ENCODE peak calls at places on chromosomes 2 and 18, in ten cellular contexts. S, L, O, N, Q, Y, T, Z, V and I are unnamed samples.

GRCh38 chr2:228377533-228377932 is 196.0 kb upstream of the SPHKAP start:
- DNase-seq in L (no peak), Q (no peak), S (no peak), N (no peak), O (no peak), V (no peak), Y (no peak), T (no peak), Z (no peak), I (no peak)

GRCh38 chr2:167509585-167509984 is 621.3 kb downstream of the XIRP2 start:
- DNase-seq in Z (peak), Q (no peak), N (peak), O (peak), T (no peak), V (peak), Y (peak), S (no peak), L (no peak), I (no peak)

GRCh38 chr2:146189541-146189940 is 1655.3 kb upstream of the ACVR2A start:
- DNase-seq in O (no peak), T (no peak), N (no peak), V (no peak), Z (no peak), S (no peak), Q (no peak), L (no peak), Y (no peak), I (no peak)

GRCh38 chr18:41992066-41992465 is 37.0 kb downstream of the PIK3C3 start:
- DNase-seq in Q (no peak), Z (no peak), V (peak), O (no peak), S (no peak), N (no peak), T (no peak), Y (no peak), L (no peak), I (no peak)

GRCh38 chr2:70981866-70982810 is 3.7 kb downstream of the ANKRD53 start:
- DNase-seq in T (no peak), L (no peak), O (no peak), Y (no peak), S (peak), N (no peak), Q (no peak), V (no peak), Z (no peak), I (no peak)

GRCh38 chr2:149410701-149411484 is 80.5 kb downstream of the LYPD6 start:
- DNase-seq in N (peak), O (peak), Q (no peak), T (no peak), S (no peak), Z (peak), V (no peak), Y (peak), L (no peak), I (no peak)

GRCh38 chr2:16135913-16136310 is 195.6 kb downstream of the MYCN start:
- DNase-seq in Y (no peak), L (no peak), Z (no peak), T (no peak), Q (no peak), S (no peak), O (no peak), V (no peak), N (no peak), I (peak)

GRCh38 chr2:202848813-202849212 is 22.8 kb downstream of the ICA1L start:
- DNase-seq in Q (no peak), L (no peak), O (no peak), V (peak), Z (no peak), S (no peak), T (no peak), Y (peak), N (no peak), I (no peak)

GRCh38 chr2:216781709-216782108 is 78.2 kb downstream of the TNP1 start:
- DNase-seq in Y (no peak), S (no peak), O (no peak), Z (no peak), N (no peak), V (no peak), L (no peak), Q (no peak), T (no peak), I (no peak)

GRCh38 chr2:124652099-124652498 is 627.0 kb downstream of the CNTNAP5 start:
- DNase-seq in N (no peak), L (no peak), Y (no peak), T (no peak), Z (no peak), O (no peak), S (no peak), Q (no peak), V (no peak), I (no peak)

GRCh38 chr2:30764021-30764800 is 43.0 kb downstream of the CAPN13 start:
- DNase-seq in T (no peak), Q (no peak), Z (no peak), V (no peak), L (no peak), N (no peak), S (peak), O (no peak), Y (no peak), I (no peak)

GRCh38 chr18:75915941-75916640 is 488.6 kb upstream of the SMIM21 start:
- DNase-seq in N (peak), L (peak), Q (peak), V (no peak), O (no peak), Z (no peak), T (no peak), Y (no peak), S (no peak), I (no peak)
- H3K4me3 ChIP-seq in N (peak), L (peak), Q (peak), V (no peak), O (no peak), Z (no peak), T (no peak), Y (no peak), S (peak), I (peak)

DNA sequence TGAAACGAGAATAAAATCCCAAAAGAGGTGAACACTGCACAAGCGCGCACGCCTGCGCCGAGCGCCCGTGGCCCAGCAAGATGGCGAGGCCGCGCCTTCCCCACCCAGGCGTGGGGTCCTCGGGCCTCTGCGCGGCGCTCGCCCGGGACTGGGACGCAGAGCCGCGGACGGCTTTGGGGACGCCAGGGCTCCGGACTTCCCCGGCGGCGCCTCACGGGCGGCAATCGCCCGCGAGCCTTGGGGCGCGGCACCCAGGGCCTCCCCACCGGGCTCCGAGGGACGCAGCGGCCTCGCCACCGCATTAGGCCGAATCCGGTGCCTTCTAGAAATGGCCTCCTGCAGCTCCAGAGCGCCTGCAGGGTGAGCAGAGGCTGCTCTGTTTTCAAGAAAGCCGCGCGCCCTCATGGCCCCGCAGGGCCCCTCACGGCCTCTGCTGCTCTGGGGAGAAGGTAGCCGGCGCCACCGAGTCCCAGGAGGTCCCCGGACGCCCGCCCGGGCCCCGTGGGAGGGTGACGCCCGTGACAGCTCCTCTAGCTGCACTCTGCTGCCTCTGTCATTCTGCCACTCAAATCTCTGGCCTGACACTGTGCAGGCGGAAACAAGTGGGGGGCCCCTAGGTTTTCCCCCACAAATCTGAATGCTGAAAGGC is 35.9 kb upstream of the POMC start:
- DNase-seq in T (no peak), Y (no peak), O (no peak), Q (no peak), S (no peak), V (no peak), Z (no peak), L (no peak), N (no peak), I (no peak)
- H3K4me3 ChIP-seq in T (no peak), Y (no peak), O (no peak), Q (peak), S (peak), V (no peak), Z (no peak), L (no peak), N (no peak), I (peak)

GRCh38 chr2:20196881-20197204 is 28.1 kb downstream of the SDC1 start:
- DNase-seq in V (no peak), Q (no peak), T (no peak), S (no peak), L (no peak), Y (no peak), Z (no peak), O (no peak), N (peak), I (no peak)
- H3K4me3 ChIP-seq in V (no peak), Q (no peak), T (no peak), S (no peak), L (no peak), Y (no peak), Z (no peak), O (no peak), N (no peak), I (no peak)

DNA sequence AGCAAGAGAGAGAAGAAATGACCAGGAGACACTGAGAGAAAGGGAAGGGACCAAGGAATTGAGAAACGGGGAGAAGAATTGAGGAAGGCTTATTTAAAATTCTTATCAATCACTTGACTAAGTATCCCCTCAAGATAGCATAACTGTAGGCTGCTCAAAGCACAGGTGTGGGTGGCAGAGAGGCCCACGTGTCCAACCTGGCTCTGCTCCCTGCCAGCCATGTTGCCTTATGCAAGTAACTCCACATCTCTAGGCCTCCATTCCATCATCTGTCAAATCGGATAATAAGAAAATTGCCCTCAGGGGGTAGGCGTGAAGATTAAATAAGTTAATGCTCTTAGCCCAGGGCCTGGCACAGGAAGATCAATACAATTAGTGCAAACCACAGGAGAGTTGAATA is 7.4 kb upstream of the NPAS2 start:
- DNase-seq in Q (no peak), N (no peak), L (no peak), T (no peak), V (no peak), Z (no peak), O (no peak), S (no peak), Y (no peak), I (no peak)
- H3K4me3 ChIP-seq in Q (no peak), N (no peak), L (no peak), T (peak), V (no peak), Z (no peak), O (no peak), S (no peak), Y (no peak), I (no peak)

GRCh38 chr18:50374753-50375391 is at the start of gene SKA1:
- DNase-seq in T (peak), S (peak), N (peak), L (peak), V (peak), O (peak), Z (peak), Y (peak), Q (peak), I (peak)
- H3K4me3 ChIP-seq in T (peak), S (peak), N (peak), L (peak), V (peak), O (peak), Z (peak), Y (peak), Q (peak), I (peak)

GRCh38 chr2:85091838-85092237 is 41.4 kb upstream of the TCF7L1 start:
- DNase-seq in V (no peak), L (no peak), Y (no peak), O (no peak), S (no peak), Q (no peak), Z (no peak), T (no peak), N (no peak), I (no peak)

GRCh38 chr2:85089464-85090072 is 43.6 kb upstream of the TCF7L1 start:
- DNase-seq in V (no peak), T (no peak), Y (no peak), L (no peak), N (no peak), Z (no peak), S (no peak), Q (no peak), O (no peak), I (no peak)

GRCh38 chr2:85087541-85087940 is 45.7 kb upstream of the TCF7L1 start:
- DNase-seq in T (no peak), Q (no peak), Y (no peak), V (no peak), L (no peak), Z (no peak), N (no peak), S (no peak), O (no peak), I (no peak)

GRCh38 chr2:85085563-85085962 is 47.6 kb upstream of the TCF7L1 start:
- DNase-seq in S (no peak), Q (no peak), T (no peak), Y (no peak), O (no peak), V (no peak), N (no peak), L (no peak), Z (no peak), I (no peak)

GRCh38 chr2:85088921-85089320 is 44.3 kb upstream of the TCF7L1 start:
- DNase-seq in N (no peak), L (no peak), S (no peak), Q (no peak), V (no peak), Y (no peak), Z (no peak), O (no peak), T (no peak), I (no peak)
- H3K4me3 ChIP-seq in N (no peak), L (no peak), S (no peak), Q (no peak), V (no peak), Y (no peak), Z (no peak), O (no peak), T (no peak), I (no peak)

DNA sequence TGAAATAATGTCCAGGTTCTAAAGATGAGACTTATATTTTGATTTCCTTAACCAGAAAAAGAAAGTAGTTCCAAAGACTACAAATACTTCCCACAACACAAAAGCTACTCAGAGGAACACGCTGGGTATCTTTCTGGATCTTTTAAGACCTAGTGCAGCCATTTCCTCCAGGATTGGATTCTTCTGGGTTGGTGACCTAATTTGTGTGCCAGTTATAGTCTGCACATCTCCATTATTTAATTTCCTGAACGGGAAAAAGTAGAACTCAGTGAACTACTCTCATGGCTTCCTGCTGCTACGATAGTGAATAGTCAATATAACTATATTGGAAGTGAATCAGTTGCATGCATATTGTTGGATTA is 1.5 kb downstream of the TMEM87B start:
- DNase-seq in T (no peak), L (no peak), Q (no peak), Z (no peak), S (no peak), O (no peak), N (no peak), V (no peak), Y (no peak), I (no peak)
- H3K4me3 ChIP-seq in T (peak), L (peak), Q (peak), Z (peak), S (peak), O (peak), N (peak), V (peak), Y (peak), I (peak)

GRCh38 chr18:2935438-2936192 is 77.3 kb downstream of the LPIN2 start:
- DNase-seq in Q (no peak), N (no peak), O (no peak), L (no peak), S (no peak), T (no peak), V (peak), Z (peak), Y (peak), I (no peak)

GRCh38 chr18:2927745-2928144 is 80.9 kb downstream of the EMILIN2 start:
- DNase-seq in L (no peak), T (no peak), Y (no peak), Z (no peak), O (no peak), S (no peak), N (no peak), V (no peak), Q (no peak), I (no peak)

GRCh38 chr18:2933995-2934394 is 78.9 kb downstream of the LPIN2 start:
- DNase-seq in V (no peak), O (no peak), Y (no peak), T (no peak), S (no peak), N (no peak), Q (no peak), Z (no peak), L (no peak), I (no peak)

GRCh38 chr18:2926528-2926927 is 79.7 kb downstream of the EMILIN2 start:
- DNase-seq in S (no peak), T (no peak), Y (no peak), Z (no peak), L (no peak), V (no peak), N (no peak), O (no peak), Q (no peak), I (no peak)

GRCh38 chr18:2932247-2933181 is 80.4 kb downstream of the LPIN2 start:
- DNase-seq in T (peak), L (peak), Q (no peak), O (peak), Y (peak), Z (peak), V (peak), N (peak), S (no peak), I (no peak)
- H3K4me3 ChIP-seq in T (no peak), L (no peak), Q (no peak), O (no peak), Y (no peak), Z (no peak), V (no peak), N (no peak), S (no peak), I (no peak)

GRCh38 chr2:10258326-10258725 is 44.4 kb upstream of the HPCAL1 start:
- DNase-seq in V (no peak), Q (peak), S (no peak), Y (no peak), N (no peak), O (no peak), L (no peak), Z (no peak), T (no peak), I (no peak)
- H3K4me3 ChIP-seq in V (no peak), Q (no peak), S (no peak), Y (no peak), N (no peak), O (no peak), L (no peak), Z (no peak), T (no peak), I (no peak)

GRCh38 chr2:98087447-98088065 is 589 bp downstream of the VWA3B start:
- DNase-seq in Y (peak), Q (no peak), V (peak), O (no peak), S (no peak), L (no peak), N (no peak), T (no peak), Z (no peak), I (no peak)
- H3K4me3 ChIP-seq in Y (peak), Q (peak), V (peak), O (peak), S (peak), L (peak), N (peak), T (no peak), Z (peak), I (peak)